ENCODE peak calls at places on chromosomes 12 and 14, in six cellular contexts. U is activated CD8-positive, alpha-beta memory T cell treated with anti-CD3 and anti-CD28 coated beads for 24 hours; J is anterior cingulate cortex; I is T-helper 17 cell; F is stromal cell of bone marrow; N is brain microvascular endothelial cell. R is an unnamed sample.

GRCh38 chr14:68509188-68509953 is 283.5 kb downstream of the ZFP36L1 start:
- DNase-seq in U (no peak), J (no peak), I (no peak), F (no peak), N (no peak), R (no peak)

GRCh38 chr14:22200977-22201605 is 387.9 kb downstream of the DAD1 start:
- DNase-seq in U (no peak), J (no peak), I (no peak), F (peak; percentile 41), N (peak; percentile 61), R (no peak)

GRCh38 chr14:36238666-36239363 is 62.3 kb upstream of the PTCSC3 start:
- DNase-seq in U (no peak), J (no peak), I (no peak), F (peak; percentile 84), N (peak; percentile 60), R (peak; percentile 16)

GRCh38 chr12:52294803-52295202 is 3.5 kb upstream of the KRT81 start:
- DNase-seq in U (no peak), J (no peak), I (no peak), F (no peak), N (no peak), R (no peak)

GRCh38 chr12:66446276-66446675 is 144.0 kb downstream of the HELB start:
- DNase-seq in U (no peak), J (no peak), I (no peak), F (no peak), N (no peak), R (no peak)

GRCh38 chr12:114935658-114936057 is 251.7 kb upstream of the TBX3 start:
- DNase-seq in U (no peak), J (no peak), I (no peak), F (no peak), N (no peak), R (no peak)

GRCh38 chr14:75879031-75879430 is 102.8 kb downstream of the TGFB3 start:
- DNase-seq in U (no peak), J (no peak), I (no peak), F (peak; percentile 64), N (peak; percentile 41), R (peak; percentile 88)

GRCh38 chr14:21098892-21099595 is 589 bp upstream of the ZNF219 start:
- DNase-seq in U (no peak), J (no peak), I (no peak), F (no peak), N (no peak), R (no peak)

GRCh38 chr14:39847852-39848251 is 415.6 kb upstream of the FBXO33 start:
- DNase-seq in U (no peak), J (no peak), I (no peak), F (no peak), N (no peak), R (no peak)

GRCh38 chr12:92570056-92570753 is 132.6 kb upstream of the PLEKHG7 start:
- DNase-seq in U (no peak), J (peak; percentile 17), I (no peak), F (peak; percentile 86), N (peak; percentile 87), R (peak; percentile 70)

GRCh38 chr12:101086490-101086889 is 123.5 kb downstream of the SLC5A8 start:
- DNase-seq in U (no peak), J (no peak), I (no peak), F (no peak), N (peak; percentile 23), R (no peak)

GRCh38 chr14:84937044-84937443 is 592.9 kb upstream of the FLRT2 start:
- DNase-seq in U (no peak), J (no peak), I (no peak), F (no peak), N (no peak), R (no peak)

GRCh38 chr12:107404981-107405380 is 280.6 kb upstream of the PWP1 start:
- DNase-seq in U (no peak), J (no peak), I (no peak), F (no peak), N (peak; percentile 34), R (no peak)